ENCODE peak calls at places on chromosome 3, in eight cellular contexts. O, C, D, F, K, A, R and P are unnamed samples.

GRCh38 chr3:136984837-136985236 is 27.1 kb downstream of the IL20RB start:
- DNase-seq in K (peak; percentile 31), C (no peak), D (no peak), A (no peak), F (no peak), R (no peak), O (no peak), P (no peak)

GRCh38 chr3:66797916-66798560 is 200.1 kb upstream of the KBTBD8 start:
- DNase-seq in O (no peak), D (no peak), K (peak; percentile 37), A (no peak), F (peak; percentile 54), C (peak; percentile 65), R (peak; percentile 72), P (no peak)

GRCh38 chr3:143654906-143655305 is 193.4 kb downstream of the SLC9A9 start:
- DNase-seq in C (no peak), O (no peak), A (no peak), K (no peak), F (no peak), D (no peak), R (no peak), P (no peak)

GRCh38 chr3:184428561-184429175 is 48.8 kb downstream of the CHRD start:
- DNase-seq in F (peak; percentile 42), A (no peak), D (no peak), R (peak; percentile 57), K (no peak), O (no peak), C (no peak), P (no peak)

GRCh38 chr3:197216169-197216860 is 82.1 kb downstream of the DLG1 start:
- DNase-seq in D (no peak), K (no peak), A (no peak), O (no peak), F (no peak), C (no peak), R (no peak), P (no peak)

GRCh38 chr3:71859128-71859519 is 74.2 kb upstream of the PROK2 start:
- DNase-seq in D (peak; percentile 17), F (no peak), K (peak; percentile 34), R (peak; percentile 77), O (peak; percentile 46), C (no peak), A (no peak), P (peak; percentile 24)

GRCh38 chr3:11592460-11593298 is 51.0 kb downstream of the VGLL4 start:
- DNase-seq in O (no peak), A (no peak), K (no peak), F (no peak), R (peak; percentile 67), C (no peak), D (no peak), P (no peak)

GRCh38 chr3:142180761-142181362 is 31.5 kb upstream of the TFDP2 start:
- DNase-seq in F (no peak), R (peak; percentile 40), D (peak; percentile 17), C (peak; percentile 57), K (no peak), A (no peak), O (peak; percentile 27), P (peak; percentile 75)

GRCh38 chr3:101722394-101723173 is 1.8 kb upstream of the CEP97 start:
- DNase-seq in F (no peak), D (no peak), O (peak; percentile 82), R (no peak), C (no peak), A (no peak), K (no peak), P (no peak)

GRCh38 chr3:42276419-42277132 is 10.6 kb upstream of the CCK start:
- DNase-seq in O (no peak), R (no peak), K (no peak), D (no peak), A (no peak), C (no peak), F (no peak), P (no peak)

GRCh38 chr3:143973352-143974021 is 1.9 kb downstream of the DIPK2A start:
- DNase-seq in R (peak; percentile 80), O (peak; percentile 27), K (peak; percentile 14), D (no peak), A (no peak), C (no peak), F (no peak), P (no peak)

GRCh38 chr3:155382396-155383042 is 89.0 kb upstream of the STRIT1 start:
- DNase-seq in O (peak; percentile 67), R (peak; percentile 69), D (no peak), C (peak; percentile 89), A (peak; percentile 85), F (peak; percentile 72), K (peak; percentile 65), P (peak; percentile 89)

GRCh38 chr3:147793841-147794240 is 384.7 kb downstream of the ZIC1 start:
- DNase-seq in D (no peak), O (no peak), K (no peak), C (no peak), F (no peak), R (no peak), A (no peak), P (no peak)

GRCh38 chr3:11498646-11499045 is 145.1 kb downstream of the VGLL4 start:
- DNase-seq in O (no peak), F (no peak), A (no peak), R (no peak), D (no peak), C (no peak), K (peak; percentile 81), P (peak; percentile 75)

GRCh38 chr3:64691051-64691450 is 3.3 kb upstream of the ADAMTS9 start:
- DNase-seq in K (no peak), R (no peak), A (no peak), D (no peak), C (no peak), O (no peak), F (no peak), P (peak; percentile 46)

GRCh38 chr3:172355836-172356235 is 92.4 kb downstream of the GHSR start:
- DNase-seq in R (no peak), A (no peak), C (no peak), O (no peak), D (no peak), K (no peak), F (no peak), P (no peak)